ENCODE peak calls at places on chromosome X, in four cellular contexts. J, F, E and C are unnamed samples. For H3K36me3, the result is how much of the 10 kb centered on the place peaks cover.

GRCh38 chrX:28997716-28998115 is 410.5 kb downstream of the IL1RAPL1 start:
- DNase-seq in J (no peak), F (peak), E (no peak), C (peak)

GRCh38 chrX:68938244-68939004 is 109.6 kb downstream of the EFNB1 start:
- DNase-seq in J (no peak), F (peak), E (no peak), C (peak)

GRCh38 chrX:4173743-4174142 is 460.3 kb upstream of the PRKX start:
- DNase-seq in J (no peak), F (no peak), E (no peak), C (no peak)

GRCh38 chrX:77431227-77431626 is 16.0 kb upstream of the FGF16 start:
- DNase-seq in J (no peak), F (peak), E (no peak), C (peak)

GRCh38 chrX:41922125-41922521 is 1.2 kb downstream of the CASK start:
- DNase-seq in J (peak), F (peak), E (no peak), C (peak)

GRCh38 chrX:132181364-132181763 is 37.9 kb downstream of the RAP2C start:
- DNase-seq in J (peak), F (no peak), E (no peak), C (no peak)

GRCh38 chrX:17040711-17041110 is 94.3 kb downstream of the REPS2 start:
- DNase-seq in J (peak), F (no peak), E (no peak), C (no peak)

GRCh38 chrX:17078031-17078730 is 131.7 kb downstream of the REPS2 start:
- DNase-seq in J (peak), F (peak), E (no peak), C (peak)

GRCh38 chrX:23389196-23389792 is 54.6 kb downstream of the PTCHD1 start:
- DNase-seq in J (no peak), F (no peak), E (no peak), C (no peak)

GRCh38 chrX:15663439-15663838 is 1.2 kb downstream of the CLTRN start:
- DNase-seq in J (peak), F (no peak), E (no peak), C (no peak)
- H3K4me2 ChIP-seq in J (peak), F (no peak), E (no peak), C (no peak)

DNA sequence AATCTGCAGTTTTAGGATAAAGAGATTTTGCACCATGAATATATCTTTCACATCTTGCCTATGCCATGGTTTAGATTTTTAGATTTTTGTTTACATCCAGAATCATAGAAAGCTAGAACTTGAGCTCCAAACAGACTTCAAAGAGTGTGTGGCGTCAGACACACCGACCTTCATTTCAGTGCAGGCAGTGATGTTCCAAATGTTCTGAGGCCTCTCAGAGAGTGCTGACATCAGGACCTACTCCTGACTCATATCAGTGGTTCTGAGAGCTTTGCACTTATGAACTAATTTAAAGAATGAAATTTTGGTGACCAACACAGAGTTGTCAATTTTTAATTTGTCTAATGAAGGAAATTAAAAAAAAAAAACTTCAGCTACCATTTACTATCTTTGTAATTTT is 18.3 kb downstream of the CXCR3 start:
- DNase-seq in J (no peak), F (no peak), E (no peak), C (no peak)
- H3K36me3 ChIP-seq in J (under half), F (under half), E (under half), C (under half)

GRCh38 chrX:72238721-72239475 is at the start of gene ERCC6L:
- DNase-seq in J (peak), F (peak), E (peak), C (peak)
- H3K4me2 ChIP-seq in J (peak), F (peak), E (peak), C (peak)

DNA sequence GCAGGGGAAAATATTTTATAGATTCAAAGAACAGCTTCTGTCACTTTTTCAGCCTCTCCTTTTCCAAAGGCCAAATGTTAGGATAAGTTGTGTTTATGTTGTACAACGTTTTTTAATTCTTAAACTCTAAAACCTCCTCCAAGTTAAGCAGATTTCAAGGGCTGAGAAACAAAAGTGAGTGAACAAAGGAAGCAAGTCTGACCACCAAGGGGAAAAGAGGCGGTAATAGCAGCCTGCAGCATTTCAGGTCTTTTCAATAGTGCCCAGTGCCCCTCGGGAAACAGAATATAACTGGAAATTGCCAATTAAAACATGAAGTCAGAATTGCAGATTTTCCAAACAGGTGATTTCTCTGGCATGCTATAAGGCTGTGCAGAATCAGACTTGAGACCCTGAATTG is 510.0 kb upstream of the HTR2C start:
- DNase-seq in J (no peak), F (no peak), E (peak), C (no peak)
- H3K36me3 ChIP-seq in J (under half), F (under half), E (under half), C (under half)

DNA sequence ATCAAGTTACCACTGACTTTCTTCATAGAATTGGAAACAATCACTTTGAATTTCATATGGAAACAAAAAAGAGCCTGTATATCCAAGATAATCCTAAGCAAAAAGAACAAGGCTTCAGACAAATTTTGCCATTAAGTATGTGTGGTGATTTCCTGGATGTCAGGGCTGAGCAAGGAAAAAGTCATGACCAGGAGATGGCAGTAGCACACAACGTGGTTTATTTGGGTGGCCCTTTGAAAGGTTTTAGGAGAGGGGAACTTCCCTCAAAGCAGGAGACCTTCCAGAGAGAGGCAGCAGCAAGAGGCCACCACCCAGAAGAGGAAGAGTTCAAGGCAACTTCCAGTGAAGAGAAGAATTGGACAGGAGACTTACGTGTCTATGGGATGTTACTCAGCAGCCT is 18.1 kb upstream of the ZXDB start:
- DNase-seq in J (peak), F (peak), E (peak), C (no peak)
- H3K4me2 ChIP-seq in J (no peak), F (no peak), E (no peak), C (no peak)

DNA sequence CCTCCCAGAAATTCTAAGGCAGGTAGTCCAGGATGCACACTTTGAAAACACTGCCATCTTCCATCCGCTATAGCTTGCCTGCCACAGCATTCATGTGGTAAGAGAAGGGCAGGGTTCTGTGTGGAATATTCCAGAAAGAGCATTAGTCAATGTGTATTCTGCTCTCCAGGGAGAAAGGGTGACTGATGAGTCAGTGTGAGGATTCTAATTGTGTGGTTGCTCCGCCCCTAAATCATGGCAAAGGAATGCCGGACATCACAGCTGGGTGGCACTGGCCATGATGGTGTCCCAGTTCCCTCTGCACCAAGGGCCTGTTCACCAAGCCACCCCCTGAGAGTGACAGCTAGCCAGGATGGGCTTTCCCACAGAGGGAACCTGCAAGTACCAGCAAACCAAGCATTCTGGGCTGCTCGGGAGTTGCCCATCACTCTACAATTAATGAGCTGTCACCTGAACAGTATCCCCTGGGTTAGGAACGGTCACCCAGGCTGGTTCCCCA is 9.5 kb downstream of the IDS start:
- DNase-seq in J (peak), F (peak), E (no peak), C (peak)
- H3K36me3 ChIP-seq in J (half or more), F (under half), E (half or more), C (under half)